ENCODE peak calls at places on chromosome 4, in four cellular contexts. F is endodermal cell, V is AG04450, T is A549. Z is an unnamed sample.

GRCh38 chr4:98473046-98473445 is 185.4 kb downstream of the TSPAN5 start:
- DNase-seq in F (no peak), V (no peak), T (no peak), Z (no peak)

GRCh38 chr4:144185086-144185485 is 44.6 kb upstream of the GYPA start:
- DNase-seq in F (no peak), T (no peak), V (no peak), Z (no peak)

GRCh38 chr4:159308571-159309340 is 205.9 kb downstream of the RAPGEF2 start:
- DNase-seq in F (no peak), V (no peak), T (no peak), Z (no peak)

GRCh38 chr4:72568959-72569718 is at the start of gene ADAMTS3:
- DNase-seq in T (peak; percentile 14), V (peak; percentile 15), F (peak; percentile 94), Z (no peak)

GRCh38 chr4:31370866-31371465 is 650.8 kb downstream of the PCDH7 start:
- DNase-seq in T (peak; percentile 7), V (no peak), F (no peak), Z (no peak)

GRCh38 chr4:52657630-52658501 is 1.2 kb downstream of the USP46 start:
- DNase-seq in F (peak; percentile 83), T (no peak), V (peak; percentile 42), Z (no peak)

GRCh38 chr4:53919605-53920004 is 144.8 kb downstream of the CHIC2 start:
- DNase-seq in T (no peak), V (no peak), F (no peak), Z (no peak)

GRCh38 chr4:139521764-139522373 is 34.1 kb downstream of the SETD7 start:
- DNase-seq in V (no peak), T (no peak), F (no peak), Z (no peak)

GRCh38 chr4:85498068-85498733 is 23.3 kb downstream of the ARHGAP24 start:
- DNase-seq in T (no peak), V (no peak), F (no peak), Z (no peak)

GRCh38 chr4:7781361-7781760 is 158.3 kb downstream of the AFAP1 start:
- DNase-seq in V (no peak), T (no peak), F (no peak), Z (no peak)

GRCh38 chr4:20260821-20261220 is 9.1 kb downstream of the SLIT2 start:
- DNase-seq in T (no peak), V (no peak), F (no peak), Z (no peak)

GRCh38 chr4:14169460-14169859 is 541.9 kb upstream of the BOD1L1 start:
- DNase-seq in F (no peak), V (no peak), T (no peak), Z (no peak)

GRCh38 chr4:138300616-138301015 is 58.5 kb upstream of the SLC7A11 start:
- DNase-seq in F (no peak), T (no peak), V (no peak), Z (no peak)

GRCh38 chr4:108035691-108036090 is 46.0 kb downstream of the HADH start:
- DNase-seq in F (no peak), V (no peak), T (no peak), Z (no peak)

GRCh38 chr4:48102303-48102702 is 31.7 kb downstream of the TXK start:
- DNase-seq in T (no peak), V (no peak), F (no peak), Z (no peak)

GRCh38 chr4:119165767-119166166 is 30.1 kb downstream of the MYOZ2 start:
- DNase-seq in T (no peak), F (no peak), V (no peak), Z (no peak)

GRCh38 chr4:122150896-122151295 is 1.2 kb upstream of the BLTP1 start:
- DNase-seq in T (no peak), F (no peak), V (no peak), Z (no peak)
- H3K4me3 ChIP-seq in T (no peak overlapping the region), F (no peak overlapping the region), V (no peak overlapping the region), Z (no peak overlapping the region)

GRCh38 chr4:4575284-4576211 is 33.7 kb upstream of the STX18 start:
- DNase-seq in F (peak; percentile 93), V (no peak), T (peak; percentile 65), Z (no peak)
- TF ChIP-seq CTCF in F (peak; percentile 79), V (peak; percentile 39), T (peak; percentile 16), Z (peak; percentile 43)

GRCh38 chr4:173538148-173538902 is 8.3 kb upstream of the HAND2 start:
- DNase-seq in V (no peak), T (no peak), F (peak; percentile 75), Z (no peak)
- H3K4me3 ChIP-seq in V (peak overlapping the region; percentile 11), T (peak overlapping the region; percentile 41), F (peak overlapping the region; percentile 78), Z (peak overlapping the region; percentile 46)

GRCh38 chr4:176561368-176561767 is 231.4 kb downstream of the VEGFC start:
- DNase-seq in V (no peak), F (no peak), T (no peak), Z (no peak)

GRCh38 chr4:176565044-176565443 is 227.7 kb downstream of the VEGFC start:
- DNase-seq in F (no peak), V (no peak), T (no peak), Z (no peak)

GRCh38 chr4:176569301-176569700 is 223.4 kb downstream of the VEGFC start:
- DNase-seq in V (no peak), F (no peak), T (no peak), Z (no peak)

GRCh38 chr4:176566769-176567168 is 226.0 kb downstream of the VEGFC start:
- DNase-seq in V (no peak), F (no peak), T (no peak), Z (no peak)

DNA sequence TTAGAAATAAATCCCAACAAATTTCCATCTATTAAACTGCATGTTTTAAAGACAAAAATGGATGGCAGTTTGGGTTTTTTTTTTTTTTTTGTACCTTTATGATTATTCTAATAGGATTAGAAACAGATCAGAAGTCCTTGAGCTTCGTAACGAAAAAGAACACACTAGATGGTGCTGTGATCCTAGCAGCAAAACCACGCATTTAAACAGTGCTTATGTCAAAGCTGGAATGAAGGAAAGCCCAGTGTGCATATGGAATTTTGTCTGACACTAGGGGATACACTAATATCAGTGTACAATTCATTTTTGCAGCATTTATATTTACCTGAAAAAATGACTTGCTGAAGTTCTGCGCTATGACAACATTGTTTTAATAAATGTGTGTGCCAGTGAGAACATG is 229.1 kb downstream of the VEGFC start:
- DNase-seq in V (no peak), T (no peak), F (no peak), Z (no peak)
- TF ChIP-seq CTCF in V (peak; percentile 43), T (peak; percentile 49), F (peak; percentile 28), Z (peak; percentile 23)

GRCh38 chr4:153448003-153448731 is 18.0 kb upstream of the TMEM131L start:
- DNase-seq in F (no peak), T (no peak), V (peak; percentile 56), Z (no peak)
- H3K4me3 ChIP-seq in F (no peak overlapping the region), T (no peak overlapping the region), V (no peak overlapping the region), Z (no peak overlapping the region)

GRCh38 chr4:128287871-128288688 is 467 bp upstream of the PGRMC2 start:
- DNase-seq in T (peak; percentile 83), V (peak; percentile 98), F (peak; percentile 99), Z (peak; percentile 97)
- TF ChIP-seq CTCF in T (no peak), V (peak; percentile 37), F (peak; percentile 59), Z (peak; percentile 40)

GRCh38 chr4:151677193-151677592 is 83.6 kb downstream of the GATB start:
- DNase-seq in V (no peak), F (no peak), T (no peak), Z (no peak)

GRCh38 chr4:151675366-151676060 is 85.3 kb downstream of the GATB start:
- DNase-seq in T (no peak), V (no peak), F (no peak), Z (no peak)

GRCh38 chr4:151679247-151679646 is 81.6 kb downstream of the GATB start:
- DNase-seq in V (no peak), T (no peak), F (peak; percentile 71), Z (no peak)

GRCh38 chr4:151676301-151676700 is 84.5 kb downstream of the GATB start:
- DNase-seq in V (peak; percentile 69), T (no peak), F (no peak), Z (peak; percentile 50)

GRCh38 chr4:151678048-151678853 is 82.6 kb downstream of the GATB start:
- DNase-seq in F (no peak), V (no peak), T (no peak), Z (no peak)
- H3K4me3 ChIP-seq in F (no peak overlapping the region), V (no peak overlapping the region), T (no peak overlapping the region), Z (no peak overlapping the region)

GRCh38 chr4:186024637-186025320 is 44.2 kb upstream of the TLR3 start:
- DNase-seq in V (no peak), F (peak; percentile 28), T (no peak), Z (no peak)
- TF ChIP-seq CTCF in V (no peak), F (no peak), T (no peak), Z (no peak)

DNA sequence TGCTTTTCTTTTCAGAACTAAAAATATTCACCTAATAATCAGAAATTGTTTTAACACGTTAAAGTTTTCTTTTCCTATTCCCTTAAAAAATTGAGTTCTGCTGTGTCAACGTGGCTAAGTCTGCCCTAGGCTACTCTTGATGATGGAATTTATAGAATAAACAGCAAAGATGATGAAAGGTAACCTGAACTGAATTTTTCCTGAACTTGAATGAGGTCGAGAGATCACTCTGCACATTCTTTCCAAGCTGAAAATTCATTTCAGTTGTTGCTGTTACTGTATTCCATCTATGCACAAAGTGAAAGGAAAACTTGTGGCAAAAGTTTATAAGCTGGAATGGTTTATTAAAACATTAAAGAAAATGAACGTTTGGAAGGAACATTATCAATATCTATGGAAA is 245.9 kb upstream of the GIMD1 start:
- DNase-seq in V (peak; percentile 4), F (no peak), T (no peak), Z (no peak)
- H3K4me3 ChIP-seq in V (peak overlapping the region; percentile 29), F (no peak overlapping the region), T (no peak overlapping the region), Z (no peak overlapping the region)

DNA sequence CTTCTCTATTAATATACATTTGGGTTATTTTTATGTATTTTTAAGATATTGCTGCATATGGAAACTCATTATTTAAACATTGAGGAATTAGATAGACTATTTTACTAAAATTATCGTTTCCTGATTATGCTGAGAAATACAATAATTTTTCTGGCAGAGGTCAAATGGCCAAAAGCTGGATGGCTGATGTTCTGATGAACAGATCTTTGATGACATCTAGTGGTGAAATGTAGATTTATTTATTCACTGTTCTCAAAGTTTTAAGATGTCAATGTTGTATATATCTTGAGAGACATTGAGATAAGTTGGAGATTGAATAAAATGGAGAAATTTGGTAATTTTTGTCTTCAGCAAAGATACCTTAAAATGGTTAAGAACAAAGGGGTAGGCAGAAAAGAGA is 96.2 kb downstream of the UGT8 start:
- DNase-seq in F (no peak), V (no peak), T (no peak), Z (no peak)
- TF ChIP-seq CTCF in F (peak; percentile 83), V (peak; percentile 56), T (peak; percentile 69), Z (peak; percentile 32)